ENCODE peak calls at places on chromosome 17, in ten cellular contexts. B is effector memory CD4-positive, alpha-beta T cell; R is transverse colon; Y is naive thymus-derived CD4-positive, alpha-beta T cell; J is stomach; N is WERI-Rb-1; S is IMR-90; I is heart right ventricle; A is adrenal gland; H is DND-41. F is an unnamed sample. For H3K36me3, the result is how much of the 10 kb centered on the place peaks cover.

GRCh38 chr17:61574542-61575351 is 16.3 kb downstream of the NACA2 start:
- DNase-seq in B (no peak), R (no peak), Y (no peak), J (no peak), N (peak), S (peak), I (no peak), A (no peak), H (peak), F (no peak)

GRCh38 chr17:31327534-31328526 is 6.4 kb upstream of the EVI2A start:
- DNase-seq in B (no peak), R (no peak), Y (no peak), J (no peak), N (no peak), S (peak), I (no peak), A (no peak), H (no peak), F (no peak)

GRCh38 chr17:2796164-2797140 is at the start of gene RAP1GAP2:
- DNase-seq in B (peak), R (peak), Y (peak), J (peak), N (no peak), S (no peak), I (peak), A (peak), H (peak), F (peak)

GRCh38 chr17:17694229-17695081 is 13.2 kb downstream of the RAI1 start:
- DNase-seq in B (peak), R (peak), Y (peak), J (peak), N (peak), S (peak), I (peak), A (peak), H (peak), F (peak)

GRCh38 chr17:42682400-42683384 is at the start of gene CNTNAP1:
- DNase-seq in B (peak), R (peak), Y (no peak), J (peak), N (peak), S (peak), I (peak), A (peak), H (no peak), F (peak)

GRCh38 chr17:82937411-82938371 is 97.9 kb upstream of the ZNF750 start:
- DNase-seq in B (no peak), R (peak), Y (no peak), J (peak), N (no peak), S (no peak), I (no peak), A (peak), H (no peak), F (no peak)

GRCh38 chr17:60173304-60173807 is 23.6 kb downstream of the CA4 start:
- DNase-seq in B (no peak), R (no peak), Y (no peak), J (no peak), N (no peak), S (peak), I (no peak), A (no peak), H (no peak), F (no peak)

GRCh38 chr17:82993005-82993404 is 86.4 kb upstream of the METRNL start:
- DNase-seq in B (no peak), R (no peak), Y (no peak), J (no peak), N (no peak), S (no peak), I (no peak), A (no peak), H (no peak), F (no peak)

GRCh38 chr17:40516581-40517285 is 15.3 kb upstream of the TNS4 start:
- DNase-seq in B (peak), R (peak), Y (peak), J (no peak), N (no peak), S (no peak), I (no peak), A (no peak), H (peak), F (peak)

GRCh38 chr17:53950207-53950857 is 127.6 kb downstream of the KIF2B start:
- DNase-seq in B (no peak), R (no peak), Y (no peak), J (no peak), N (peak), S (no peak), I (no peak), A (no peak), H (no peak), F (peak)

GRCh38 chr17:82070611-82071010 is 5.0 kb upstream of the DUS1L start:
- DNase-seq in B (no peak), R (no peak), Y (no peak), J (no peak), N (no peak), S (no peak), I (no peak), A (no peak), H (no peak), F (no peak)

GRCh38 chr17:61309857-61310256 is 89.8 kb upstream of the TBX2 start:
- DNase-seq in B (no peak), R (no peak), Y (no peak), J (no peak), N (no peak), S (peak), I (no peak), A (no peak), H (no peak), F (no peak)

GRCh38 chr17:68033636-68034451 is 1.7 kb upstream of the KPNA2 start:
- DNase-seq in B (no peak), R (no peak), Y (no peak), J (no peak), N (no peak), S (peak), I (peak), A (no peak), H (no peak), F (no peak)

GRCh38 chr17:70242781-70243437 is 73.6 kb downstream of the KCNJ2 start:
- DNase-seq in B (no peak), R (no peak), Y (no peak), J (no peak), N (no peak), S (no peak), I (no peak), A (no peak), H (no peak), F (no peak)

GRCh38 chr17:43634681-43635125 is 27.0 kb downstream of the MEOX1 start:
- DNase-seq in B (no peak), R (no peak), Y (no peak), J (no peak), N (peak), S (peak), I (peak), A (peak), H (no peak), F (no peak)

GRCh38 chr17:83125515-83126274 is 46.3 kb downstream of the METRNL start:
- DNase-seq in B (no peak), R (peak), Y (peak), J (no peak), N (no peak), S (no peak), I (no peak), A (no peak), H (no peak), F (no peak)

GRCh38 chr17:39750131-39751015 is 12.6 kb downstream of the GRB7 start:
- DNase-seq in B (no peak), R (peak), Y (no peak), J (no peak), N (peak), S (no peak), I (peak), A (no peak), H (no peak), F (no peak)

GRCh38 chr17:19024101-19025078 is 19.8 kb upstream of the FAM83G start:
- DNase-seq in B (no peak), R (no peak), Y (peak), J (no peak), N (no peak), S (peak), I (no peak), A (no peak), H (no peak), F (no peak)

GRCh38 chr17:2545393-2545792 is 33.7 kb upstream of the METTL16 start:
- DNase-seq in B (no peak), R (peak), Y (no peak), J (peak), N (peak), S (no peak), I (peak), A (peak), H (no peak), F (no peak)

GRCh38 chr17:47717845-47718621 is 15.0 kb upstream of the TBX21 start:
- DNase-seq in B (no peak), R (no peak), Y (no peak), J (no peak), N (no peak), S (no peak), I (no peak), A (no peak), H (peak), F (no peak)

GRCh38 chr17:78379134-78379497 is 667 bp downstream of the PGS1 start:
- DNase-seq in B (no peak), R (no peak), Y (no peak), J (no peak), N (no peak), S (peak), I (no peak), A (no peak), H (no peak), F (no peak)

GRCh38 chr17:79053251-79053925 is 21.2 kb upstream of the ENGASE start:
- DNase-seq in B (no peak), R (no peak), Y (no peak), J (no peak), N (no peak), S (peak), I (no peak), A (peak), H (no peak), F (no peak)

GRCh38 chr17:81898029-81898866 is 3.8 kb upstream of the NPB start:
- DNase-seq in B (no peak), R (no peak), Y (no peak), J (no peak), N (no peak), S (peak), I (no peak), A (no peak), H (no peak), F (no peak)

GRCh38 chr17:5044630-5045029 is 9.4 kb upstream of the SLC52A1 start:
- DNase-seq in B (no peak), R (no peak), Y (no peak), J (no peak), N (no peak), S (no peak), I (no peak), A (no peak), H (no peak), F (no peak)
- H3K36me3 ChIP-seq in B (under half), R (under half), Y (under half), J (under half), N (under half), S (under half), I (under half), A (under half), H (under half), F (under half)

DNA sequence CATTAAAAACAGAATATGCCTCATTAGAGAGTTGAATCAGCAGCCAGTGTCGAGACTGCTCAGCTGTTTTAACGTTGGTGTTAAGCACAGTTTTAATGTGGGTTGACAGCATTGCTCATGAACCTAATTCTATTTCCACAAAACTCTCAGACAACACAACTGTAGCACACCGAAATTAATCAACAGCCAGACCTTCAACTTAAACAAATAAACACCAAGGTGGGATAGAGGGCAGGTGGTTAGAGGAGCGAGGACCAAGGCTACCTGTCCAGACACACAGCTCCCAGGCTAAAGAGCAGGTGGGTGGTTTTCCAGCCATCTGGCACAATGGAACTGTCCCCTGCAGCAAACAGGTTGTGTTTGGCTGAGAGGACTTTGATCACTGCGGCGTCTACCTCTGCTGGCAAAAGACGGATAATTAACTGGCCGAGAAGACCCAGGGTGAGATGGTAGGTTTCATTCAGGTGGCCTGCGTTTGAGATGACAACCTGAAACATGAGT is 69.6 kb upstream of the ATP2A3 start:
- DNase-seq in B (no peak), R (no peak), Y (no peak), J (no peak), N (no peak), S (no peak), I (no peak), A (no peak), H (no peak), F (no peak)
- H3K36me3 ChIP-seq in B (half or more), R (under half), Y (under half), J (half or more), N (half or more), S (under half), I (half or more), A (half or more), H (half or more), F (under half)

DNA sequence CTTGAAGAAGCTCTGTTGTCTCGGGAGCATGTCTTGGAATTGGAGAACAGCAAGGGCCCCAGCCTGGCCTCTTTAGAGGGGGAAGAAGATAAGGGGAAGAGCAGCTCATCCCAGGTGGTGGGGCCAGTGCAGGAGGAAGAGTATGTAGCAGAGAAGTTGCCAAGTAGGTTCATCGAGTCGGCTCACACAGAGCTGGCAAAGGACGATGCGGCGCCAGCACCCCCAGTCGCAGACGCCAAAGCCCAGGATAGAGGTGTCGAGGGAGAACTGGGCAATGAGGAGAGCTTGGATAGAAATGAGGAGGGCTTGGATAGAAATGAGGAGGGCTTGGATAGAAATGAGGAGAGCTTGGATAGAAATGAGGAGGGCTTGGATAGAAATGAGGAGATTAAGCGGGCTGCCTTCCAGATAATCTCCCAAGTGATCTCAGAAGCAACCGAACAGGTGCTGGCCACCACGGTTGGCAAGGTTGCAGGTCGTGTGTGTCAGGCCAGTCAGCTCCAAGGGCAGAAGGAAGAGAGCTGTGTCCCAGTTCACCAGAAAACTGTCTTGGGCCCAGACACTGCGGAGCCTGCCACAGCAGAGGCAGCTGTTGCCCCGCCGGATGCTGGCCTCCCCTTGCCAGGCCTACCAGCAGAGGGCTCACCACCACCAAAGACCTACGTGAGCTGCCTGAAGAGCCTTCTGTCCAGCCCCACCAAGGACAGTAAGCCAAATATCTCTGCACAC is 21.2 kb downstream of the AKAP1 start:
- DNase-seq in B (no peak), R (peak), Y (no peak), J (no peak), N (peak), S (no peak), I (no peak), A (no peak), H (no peak), F (no peak)
- H3K36me3 ChIP-seq in B (under half), R (under half), Y (under half), J (under half), N (under half), S (under half), I (under half), A (under half), H (under half), F (under half)

DNA sequence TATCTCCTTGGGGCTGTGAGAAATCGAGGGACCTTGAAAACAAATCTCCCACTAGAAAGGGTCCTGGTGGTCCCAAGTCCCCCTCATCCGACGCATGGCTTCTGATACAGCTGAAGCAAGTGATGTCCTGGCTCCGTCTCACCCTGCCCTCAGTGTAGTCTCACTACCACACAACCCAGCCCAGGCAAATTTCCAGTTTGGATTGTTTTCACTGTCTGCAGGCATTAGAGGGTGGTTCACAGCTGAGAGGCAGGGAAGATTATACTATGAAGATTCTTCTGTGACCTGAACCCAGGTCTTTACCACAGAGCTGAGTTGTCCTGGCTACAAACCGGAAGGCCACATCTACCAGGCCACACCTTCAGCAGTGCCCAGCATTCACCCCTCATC is 17.7 kb downstream of the ZNHIT3 start:
- DNase-seq in B (no peak), R (no peak), Y (no peak), J (no peak), N (no peak), S (no peak), I (no peak), A (no peak), H (no peak), F (no peak)
- H3K36me3 ChIP-seq in B (under half), R (under half), Y (under half), J (half or more), N (half or more), S (half or more), I (half or more), A (under half), H (half or more), F (under half)

GRCh38 chr17:49035470-49036269 is 38.5 kb downstream of the IGF2BP1 start:
- DNase-seq in B (no peak), R (peak), Y (no peak), J (peak), N (peak), S (peak), I (peak), A (peak), H (peak), F (peak)

GRCh38 chr17:49036270-49036626 is 39.1 kb downstream of the IGF2BP1 start:
- DNase-seq in B (no peak), R (no peak), Y (no peak), J (no peak), N (no peak), S (no peak), I (no peak), A (no peak), H (no peak), F (no peak)

GRCh38 chr17:49038544-49038943 is 41.4 kb downstream of the IGF2BP1 start:
- DNase-seq in B (no peak), R (no peak), Y (no peak), J (no peak), N (no peak), S (no peak), I (no peak), A (no peak), H (no peak), F (no peak)

GRCh38 chr17:49041527-49041926 is 44.3 kb downstream of the IGF2BP1 start:
- DNase-seq in B (no peak), R (no peak), Y (no peak), J (no peak), N (no peak), S (no peak), I (no peak), A (no peak), H (no peak), F (no peak)

DNA sequence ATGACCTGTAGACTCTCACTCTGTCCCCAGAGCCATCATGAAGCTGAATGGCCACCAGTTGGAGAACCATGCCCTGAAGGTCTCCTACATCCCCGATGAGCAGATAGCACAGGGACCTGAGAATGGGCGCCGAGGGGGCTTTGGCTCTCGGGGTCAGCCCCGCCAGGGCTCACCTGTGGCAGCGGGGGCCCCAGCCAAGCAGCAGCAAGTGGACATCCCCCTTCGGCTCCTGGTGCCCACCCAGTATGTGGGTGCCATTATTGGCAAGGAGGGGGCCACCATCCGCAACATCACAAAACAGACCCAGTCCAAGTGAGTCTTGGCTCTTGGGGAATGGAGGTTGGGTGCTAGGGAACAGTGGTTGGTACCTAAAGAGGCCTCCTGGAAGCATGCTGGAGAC is 41.0 kb downstream of the IGF2BP1 start:
- DNase-seq in B (no peak), R (no peak), Y (no peak), J (no peak), N (no peak), S (no peak), I (no peak), A (no peak), H (no peak), F (no peak)
- H3K36me3 ChIP-seq in B (under half), R (under half), Y (under half), J (under half), N (half or more), S (half or more), I (under half), A (under half), H (under half), F (under half)

DNA sequence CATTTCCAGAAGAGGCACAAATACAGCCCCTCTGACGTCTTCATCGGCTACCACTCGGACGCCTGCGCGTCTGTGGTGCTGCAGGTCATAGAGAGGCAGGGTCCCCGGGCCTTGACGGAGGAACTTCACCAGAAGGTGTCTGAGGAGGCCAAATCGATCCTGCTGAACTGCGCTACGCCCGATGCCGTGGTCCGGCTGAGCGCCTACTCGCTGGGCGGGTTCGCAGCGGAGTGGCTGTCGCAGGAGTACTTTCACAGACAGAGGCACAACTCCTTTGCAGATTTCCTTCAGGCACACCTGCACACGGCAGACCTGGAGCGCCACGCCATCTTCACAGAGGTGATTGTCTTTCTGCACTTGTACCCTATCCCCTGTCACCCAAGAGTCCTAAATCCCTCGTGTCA is 67.0 kb upstream of the ENDOV start:
- DNase-seq in B (no peak), R (no peak), Y (no peak), J (no peak), N (no peak), S (no peak), I (no peak), A (no peak), H (no peak), F (no peak)
- H3K36me3 ChIP-seq in B (half or more), R (under half), Y (half or more), J (half or more), N (half or more), S (half or more), I (half or more), A (half or more), H (half or more), F (under half)

GRCh38 chr17:76735006-76735405 is 2.1 kb downstream of the SRSF2 start:
- DNase-seq in B (no peak), R (no peak), Y (no peak), J (no peak), N (no peak), S (peak), I (no peak), A (no peak), H (no peak), F (peak)
- H3K36me3 ChIP-seq in B (under half), R (under half), Y (under half), J (half or more), N (half or more), S (under half), I (half or more), A (half or more), H (half or more), F (under half)

DNA sequence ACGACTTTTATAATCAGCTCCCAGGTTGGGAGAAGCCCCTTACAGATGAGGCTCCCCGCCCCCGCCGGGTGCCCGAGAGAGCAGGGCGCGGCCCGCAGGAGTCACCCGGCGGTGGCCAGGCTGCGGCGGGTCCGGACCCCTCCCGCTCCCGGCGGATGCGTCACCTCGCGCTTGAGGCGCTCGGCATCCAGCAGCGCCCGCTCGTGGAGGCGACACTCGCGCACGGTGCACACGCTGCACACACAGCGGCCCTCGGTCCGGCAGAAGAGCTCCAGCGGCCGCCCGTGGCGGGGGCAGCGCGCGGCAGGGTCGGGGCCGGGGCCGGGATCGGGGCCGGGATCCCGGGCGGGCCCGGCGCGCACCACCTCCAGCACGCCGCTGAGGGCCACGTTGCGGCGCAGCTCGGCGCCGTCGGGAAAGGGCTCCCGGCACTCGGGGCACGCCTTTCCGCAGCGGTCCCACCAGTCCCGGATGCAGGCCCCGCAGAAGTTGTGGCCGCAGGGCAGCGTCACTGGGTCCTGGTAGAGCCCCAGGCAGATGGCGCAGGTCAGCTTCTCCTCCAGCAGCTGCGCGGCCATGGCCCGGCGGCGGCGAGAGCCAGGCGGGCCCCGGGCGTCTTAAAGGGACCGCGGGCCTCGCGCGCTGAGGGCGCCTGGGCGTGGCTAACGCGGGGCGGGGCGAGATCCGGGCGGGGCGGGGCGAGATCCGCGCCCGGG is at the start of gene TRIM65:
- DNase-seq in B (peak), R (peak), Y (peak), J (peak), N (peak), S (peak), I (peak), A (peak), H (peak), F (peak)
- H3K36me3 ChIP-seq in B (under half), R (under half), Y (under half), J (under half), N (under half), S (under half), I (under half), A (under half), H (half or more), F (under half)

F was measured in MM.1S.